ENCODE peak calls at places on chromosomes 1 and 21, in eight cellular contexts. O is HCT116, D is OCI-LY7, I is GM23248, B is hepatocyte, P is SK-N-SH, J is MM.1S, Q is PC-3. T is an unnamed sample. For H3K9me3, the result is how much of the 10 kb centered on the place peaks cover.

GRCh38 chr1:164783778-164784555 is 225.0 kb downstream of the PBX1 start:
- DNase-seq in J (no peak), O (no peak), Q (no peak), B (no peak), D (no peak), P (no peak), I (no peak), T (no peak)

GRCh38 chr1:113040041-113040440 is 33.0 kb upstream of the LRIG2 start:
- DNase-seq in D (no peak), J (no peak), P (peak), B (no peak), O (no peak), Q (no peak), I (no peak), T (no peak)

GRCh38 chr1:9203623-9204022 is 31.0 kb upstream of the H6PD start:
- DNase-seq in D (no peak), O (no peak), Q (no peak), P (no peak), B (no peak), I (no peak), J (no peak), T (no peak)

GRCh38 chr1:230982698-230983097 is 3.8 kb downstream of the ARV1 start:
- DNase-seq in P (no peak), D (no peak), O (no peak), B (no peak), I (peak), J (no peak), Q (no peak), T (no peak)

GRCh38 chr1:221611930-221612777 is 129.7 kb downstream of the DUSP10 start:
- DNase-seq in O (peak), Q (peak), I (peak), P (peak), D (no peak), J (no peak), B (peak), T (no peak)

GRCh38 chr1:52792002-52792401 is 50.6 kb upstream of the ZYG11A start:
- DNase-seq in O (no peak), J (no peak), B (no peak), P (no peak), I (no peak), Q (peak), D (no peak), T (no peak)

GRCh38 chr1:118995312-118996016 is 7.3 kb upstream of the TBX15 start:
- DNase-seq in O (no peak), D (no peak), Q (peak), J (peak), P (no peak), I (no peak), B (no peak), T (no peak)

GRCh38 chr1:23862640-23863039 is 5.5 kb downstream of the FUCA1 start:
- DNase-seq in Q (no peak), P (no peak), J (no peak), I (no peak), D (no peak), B (no peak), O (no peak), T (no peak)

GRCh38 chr1:94025383-94026340 is 95.3 kb downstream of the ABCA4 start:
- DNase-seq in D (peak), P (peak), B (peak), I (peak), Q (peak), J (no peak), O (peak), T (peak)

GRCh38 chr1:35605882-35606182 is 32.7 kb downstream of the TFAP2E start:
- DNase-seq in Q (peak), P (no peak), O (no peak), I (peak), J (no peak), B (no peak), D (no peak), T (no peak)

GRCh38 chr1:34262454-34262853 is 85.7 kb downstream of the C1orf94 start:
- DNase-seq in I (no peak), B (no peak), J (no peak), O (no peak), P (no peak), D (no peak), Q (no peak), T (no peak)

GRCh38 chr1:9881838-9882249 is 28.2 kb downstream of the CTNNBIP1 start:
- DNase-seq in O (no peak), I (peak), P (no peak), D (no peak), B (no peak), Q (peak), J (no peak), T (no peak)

GRCh38 chr1:15908597-15908996 is 61.1 kb downstream of the SPEN start:
- DNase-seq in P (no peak), O (no peak), D (no peak), J (no peak), B (no peak), Q (no peak), I (no peak), T (no peak)

GRCh38 chr1:166971252-166971651 is 4.1 kb downstream of the ILDR2 start:
- DNase-seq in D (no peak), J (no peak), B (no peak), I (no peak), O (no peak), P (no peak), Q (no peak), T (peak)

GRCh38 chr21:20720623-20721022 is 277.6 kb upstream of the NCAM2 start:
- DNase-seq in J (no peak), I (no peak), Q (peak), P (no peak), B (no peak), O (no peak), D (no peak), T (no peak)

GRCh38 chr1:53556657-53557227 is 97.5 kb downstream of the DMRTB1 start:
- DNase-seq in O (no peak), P (no peak), J (no peak), I (no peak), Q (no peak), D (no peak), B (no peak), T (no peak)

GRCh38 chr1:32769524-32770220 is 47.5 kb downstream of the YARS1 start:
- DNase-seq in O (peak), I (peak), D (no peak), Q (peak), B (no peak), J (no peak), P (no peak), T (no peak)

GRCh38 chr1:5916572-5917280 is 75.5 kb downstream of the NPHP4 start:
- DNase-seq in O (no peak), I (no peak), B (no peak), Q (no peak), J (no peak), D (no peak), P (no peak), T (no peak)

GRCh38 chr1:234368320-234369032 is 4.8 kb upstream of the COA6 start:
- DNase-seq in D (no peak), O (no peak), J (no peak), B (no peak), Q (no peak), P (no peak), I (no peak), T (no peak)

GRCh38 chr1:29210278-29211085 is 20.3 kb downstream of the MECR start:
- DNase-seq in J (no peak), D (no peak), O (no peak), B (no peak), P (no peak), Q (no peak), I (no peak), T (no peak)

GRCh38 chr1:235127203-235127602 is 1.4 kb downstream of the TOMM20 start:
- DNase-seq in O (no peak), Q (no peak), B (no peak), P (no peak), D (peak), J (peak), I (peak), T (no peak)

GRCh38 chr1:6724517-6725141 is 23.0 kb upstream of the DNAJC11 start:
- DNase-seq in D (no peak), P (no peak), J (no peak), I (peak), B (peak), O (no peak), Q (peak), T (no peak)

GRCh38 chr1:161089251-161089924 is at the start of gene NECTIN4:
- DNase-seq in P (no peak), Q (peak), I (no peak), J (no peak), D (no peak), O (no peak), B (peak), T (no peak)

GRCh38 chr21:38820471-38821239 is 14.9 kb downstream of the ETS2 start:
- DNase-seq in D (no peak), I (no peak), J (no peak), Q (no peak), B (no peak), P (no peak), O (no peak), T (no peak)

GRCh38 chr1:160058087-160058486 is 11.9 kb downstream of the KCNJ10 start:
- DNase-seq in B (no peak), D (no peak), P (no peak), J (no peak), Q (peak), O (no peak), I (peak), T (no peak)

GRCh38 chr1:240149488-240150094 is 57.9 kb downstream of the FMN2 start:
- DNase-seq in O (no peak), J (peak), I (peak), P (peak), D (peak), B (peak), Q (peak), T (peak)

GRCh38 chr1:11918779-11919519 is 7.3 kb downstream of the KIAA2013 start:
- DNase-seq in Q (peak), O (no peak), D (no peak), P (no peak), I (peak), J (no peak), B (peak), T (no peak)

GRCh38 chr1:51679435-51679834 is 62.5 kb downstream of the OSBPL9 start:
- DNase-seq in I (peak), P (no peak), J (peak), O (no peak), D (no peak), B (no peak), Q (peak), T (no peak)

GRCh38 chr1:62438163-62438562 is 1.3 kb downstream of the USP1 start:
- DNase-seq in D (peak), Q (peak), B (no peak), O (no peak), P (no peak), I (peak), J (peak), T (no peak)

DNA sequence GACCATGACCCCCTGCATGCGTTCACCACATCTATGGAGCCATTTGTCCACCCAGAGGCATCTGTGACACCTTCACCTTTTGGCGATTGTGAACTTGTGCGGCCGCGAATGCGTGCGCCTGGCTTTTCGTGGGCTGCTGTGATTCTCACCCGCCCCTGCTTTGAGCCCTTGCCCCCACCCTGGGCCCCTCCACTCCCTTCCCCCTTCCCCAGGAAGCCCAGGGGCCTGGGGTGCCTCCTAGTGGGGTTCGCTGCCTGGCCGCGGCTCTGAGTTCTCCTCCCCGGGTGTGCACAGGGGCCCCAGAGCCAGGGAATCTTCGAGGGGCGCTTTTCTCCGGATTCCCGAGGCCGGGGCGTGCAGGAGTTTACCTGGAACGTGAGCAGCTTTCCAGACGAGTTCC is 97.9 kb upstream of the ACTRT2 start:
- DNase-seq in P (no peak), J (no peak), Q (no peak), O (no peak), I (no peak), B (no peak), D (no peak), T (no peak)
- H3K9me3 ChIP-seq in P (under half), J (under half), Q (under half), O (under half), I (under half), B (under half), D (under half), T (under half)

DNA sequence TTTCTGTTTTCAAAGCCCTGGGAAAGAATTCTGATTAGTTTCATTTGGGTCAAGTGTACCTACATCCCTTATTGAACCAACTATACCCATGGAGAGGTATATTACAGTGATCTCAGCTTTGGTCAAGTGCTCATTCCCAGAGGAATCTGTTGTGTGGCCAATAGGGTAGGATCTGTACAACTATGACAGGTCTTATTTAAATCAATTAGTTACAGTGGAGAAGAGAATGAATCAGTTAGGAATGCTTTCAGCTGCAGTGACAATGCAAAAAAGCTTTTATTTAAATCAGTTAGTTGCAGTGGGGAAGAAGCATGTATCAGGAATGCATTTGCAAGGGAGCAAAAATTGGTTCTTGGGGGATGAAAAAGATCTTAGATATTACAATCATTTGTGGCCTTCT is 119.0 kb downstream of the FGGY start:
- DNase-seq in P (no peak), J (no peak), Q (no peak), I (peak), B (no peak), O (no peak), D (no peak), T (no peak)
- TF ChIP-seq EZH2phosphoT487 in P (no peak), J (no peak), Q (no peak), I (no peak), B (no peak), O (no peak), D (no peak), T (no peak)

DNA sequence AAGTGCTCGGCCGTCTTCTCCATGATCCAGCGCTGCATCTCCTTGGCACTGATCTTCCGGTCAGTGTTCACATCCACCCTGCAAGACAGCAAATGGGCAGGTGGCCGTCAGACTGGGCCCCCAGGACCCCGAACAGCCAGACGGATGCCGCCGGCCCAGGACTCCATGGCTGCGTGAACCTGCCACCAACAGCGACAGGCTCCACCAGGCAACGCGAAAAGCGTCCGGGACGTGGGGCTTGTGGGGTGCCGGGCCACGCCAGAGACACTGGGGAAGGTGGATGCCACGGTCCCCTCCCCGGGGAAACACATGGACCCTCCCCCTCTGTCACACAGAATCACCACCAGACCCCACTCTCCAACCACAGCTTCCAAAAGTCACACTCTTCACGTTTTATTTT is 7.9 kb downstream of the SDF4 start:
- DNase-seq in O (no peak), J (no peak), I (no peak), Q (no peak), B (no peak), P (no peak), D (no peak), T (no peak)
- H3K9me3 ChIP-seq in O (under half), J (under half), I (under half), Q (under half), B (under half), P (under half), D (under half), T (under half)

GRCh38 chr1:39489567-39490239 is 1.7 kb upstream of the BMP8A start:
- DNase-seq in B (no peak), P (no peak), I (peak), D (no peak), O (no peak), J (no peak), Q (no peak), T (no peak)
- TF ChIP-seq EZH2phosphoT487 in B (no peak), P (no peak), I (no peak), D (no peak), O (no peak), J (no peak), Q (no peak), T (no peak)

DNA sequence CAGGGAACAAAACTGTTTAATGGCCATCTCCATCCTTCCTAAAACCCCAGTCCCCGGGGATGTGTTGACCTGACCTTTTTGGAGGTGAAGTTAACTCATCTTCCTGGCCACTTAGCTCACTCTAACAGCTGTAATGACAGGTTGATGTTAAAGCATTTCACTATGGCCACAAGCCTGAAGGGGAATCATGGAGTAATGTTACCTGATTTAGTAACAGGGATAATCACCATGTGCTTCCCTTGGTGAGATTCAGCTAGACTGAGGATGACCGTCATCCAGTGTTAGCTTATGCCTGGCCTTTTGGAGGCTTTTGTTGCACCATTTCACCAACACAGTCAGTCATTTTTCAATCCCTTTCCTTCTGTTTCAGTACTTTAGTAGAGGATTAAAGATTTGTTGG is 64.3 kb upstream of the RAVER2 start:
- DNase-seq in B (no peak), Q (no peak), J (no peak), D (no peak), I (no peak), P (no peak), O (no peak), T (no peak)
- H3K9me3 ChIP-seq in B (under half), Q (under half), J (under half), D (under half), I (under half), P (under half), O (under half), T (under half)

DNA sequence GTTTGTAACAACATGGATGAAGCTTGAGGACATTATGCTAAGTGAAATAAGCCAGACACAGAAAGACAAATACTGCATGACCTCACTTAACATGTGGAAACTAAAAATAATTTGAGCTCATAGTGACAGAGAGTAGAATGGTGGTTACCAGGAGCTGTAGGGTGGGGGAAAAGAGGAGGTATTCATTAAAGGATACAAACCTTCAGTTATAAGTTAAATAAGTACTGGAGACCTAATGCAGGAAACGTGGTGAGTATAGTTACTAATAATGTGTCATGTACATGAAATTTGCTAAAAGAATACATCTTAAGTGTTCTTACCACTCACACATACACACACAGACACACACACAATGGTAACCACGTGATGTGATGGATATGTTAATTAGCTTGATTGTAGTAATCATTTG is 86.7 kb downstream of the NGF start:
- DNase-seq in Q (no peak), D (no peak), J (no peak), P (no peak), O (no peak), I (peak), B (no peak), T (no peak)
- TF ChIP-seq EZH2phosphoT487 in Q (no peak), D (no peak), J (no peak), P (no peak), O (no peak), I (no peak), B (no peak), T (no peak)

DNA sequence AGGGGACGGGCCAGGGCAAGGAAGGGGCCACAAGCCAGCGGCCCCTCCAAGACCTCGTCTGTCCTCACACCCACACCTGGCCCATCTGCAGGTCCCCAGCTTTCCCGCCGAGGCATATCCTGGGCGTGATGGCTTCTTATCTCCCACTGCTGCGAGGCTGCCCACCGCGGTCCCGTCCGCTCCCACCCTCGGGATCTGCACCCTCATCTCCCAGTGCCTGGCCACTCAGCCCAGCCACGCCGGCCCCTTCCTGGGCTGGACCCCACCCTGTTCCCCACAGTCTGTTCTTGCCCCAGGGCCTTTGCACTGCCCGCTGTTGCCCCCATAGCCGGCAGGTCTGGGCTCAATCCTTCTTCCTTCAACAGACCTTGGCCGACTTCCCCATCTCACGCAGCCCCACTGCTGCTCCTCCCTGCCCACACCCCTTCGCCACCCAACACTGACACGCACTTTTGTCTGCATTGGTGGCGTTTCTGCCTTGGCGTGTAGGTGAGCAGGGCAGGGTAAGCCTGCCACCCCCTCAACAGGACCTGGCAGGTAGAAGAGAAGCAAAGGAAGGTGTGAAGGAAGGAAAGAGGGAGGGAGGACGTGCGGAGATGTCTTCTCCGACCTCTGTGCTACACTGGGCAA is 4.4 kb upstream of the TTC34 start:
- DNase-seq in J (no peak), P (no peak), I (no peak), D (no peak), Q (no peak), B (no peak), O (no peak), T (no peak)
- H3K9me3 ChIP-seq in J (under half), P (under half), I (under half), D (under half), Q (under half), B (under half), O (under half), T (under half)

GRCh38 chr1:236618507-236618906 is 14.2 kb upstream of the HEATR1 start:
- DNase-seq in I (no peak), Q (no peak), J (no peak), P (no peak), B (no peak), D (no peak), O (no peak), T (no peak)
- TF ChIP-seq EZH2phosphoT487 in I (no peak), Q (no peak), J (no peak), P (no peak), B (no peak), D (no peak), O (no peak), T (no peak)